ENCODE peak calls at places on chromosomes 4 and X, in four cellular contexts. W is H9, S is IMR-90, P is neuronal stem cell. K is an unnamed sample.

GRCh38 chrX:138874271-138874670 is 162.8 kb upstream of the FGF13 start:
- DNase-seq in W (no peak), S (no peak), P (no peak), K (peak; percentile 58)

GRCh38 chr4:88752754-88753153 is 55.1 kb upstream of the NAP1L5 start:
- DNase-seq in S (no peak), W (no peak), P (no peak), K (no peak)

GRCh38 chrX:149841929-149842328 is 39.1 kb upstream of the MAGEA8 start:
- DNase-seq in W (no peak), P (no peak), S (no peak), K (no peak)

GRCh38 chr4:6674500-6675149 is 19.1 kb upstream of the S100P start:
- DNase-seq in W (no peak), P (peak; percentile 18), S (peak; percentile 41), K (no peak)

GRCh38 chr4:40316782-40317635 is 18.1 kb upstream of the CHRNA9 start:
- DNase-seq in P (peak; percentile 67), W (peak; percentile 83), S (peak; percentile 91), K (peak; percentile 72)

GRCh38 chr4:52028970-52029369 is 8.8 kb upstream of the LRRC66 start:
- DNase-seq in P (no peak), S (peak; percentile 79), W (no peak), K (no peak)

GRCh38 chr4:37478151-37478550 is 208.0 kb downstream of the RELL1 start:
- DNase-seq in P (no peak), S (no peak), W (no peak), K (no peak)

GRCh38 chr4:32499176-32499575 is 1779.0 kb downstream of the PCDH7 start:
- DNase-seq in S (no peak), W (no peak), P (no peak), K (peak; percentile 89)

GRCh38 chr4:176896211-176896610 is 103.5 kb upstream of the VEGFC start:
- DNase-seq in P (no peak), W (no peak), S (no peak), K (no peak)

GRCh38 chrX:118976599-118977340 is 2.4 kb downstream of the LONRF3 start:
- DNase-seq in W (no peak), P (no peak), S (no peak), K (peak; percentile 25)

GRCh38 chrX:100975212-100975611 is 5.7 kb downstream of the ARL13A start:
- DNase-seq in P (no peak), W (no peak), S (peak; percentile 60), K (no peak)

GRCh38 chrX:120999413-120999812 is 13.9 kb upstream of the CT47A1 start:
- DNase-seq in W (no peak), P (no peak), S (no peak), K (no peak)

GRCh38 chrX:107736781-107737531 is 38.6 kb downstream of the TSC22D3 start:
- DNase-seq in S (no peak), P (no peak), W (peak; percentile 88), K (no peak)

GRCh38 chr4:8761824-8762205 is 109.8 kb downstream of the HMX1 start:
- DNase-seq in W (no peak), S (no peak), P (no peak), K (no peak)

GRCh38 chrX:71995122-71995521 is 84.5 kb downstream of the NHSL2 start:
- DNase-seq in W (no peak), S (no peak), P (no peak), K (no peak)

GRCh38 chr4:83010522-83011318 is at the start of gene LIN54:
- DNase-seq in S (peak; percentile 58), W (peak; percentile 72), P (peak; percentile 58), K (peak; percentile 57)

GRCh38 chr4:159027535-159027934 is 75.3 kb upstream of the RAPGEF2 start:
- DNase-seq in S (peak; percentile 20), W (no peak), P (no peak), K (no peak)

GRCh38 chrX:30657542-30658238 is 4.5 kb downstream of the GK start:
- DNase-seq in W (no peak), P (no peak), S (peak; percentile 69), K (no peak)

GRCh38 chr4:52071786-52072552 is 20.9 kb downstream of the SPATA18 start:
- DNase-seq in P (no peak), W (no peak), S (no peak), K (peak; percentile 9)

GRCh38 chrX:23901065-23901464 is 6.7 kb downstream of the APOO start:
- DNase-seq in P (no peak), S (peak; percentile 84), W (no peak), K (peak; percentile 90)

GRCh38 chr4:23956601-23957364 is 66.9 kb upstream of the PPARGC1A start:
- DNase-seq in W (no peak), S (peak; percentile 43), P (no peak), K (no peak)

GRCh38 chr4:105257817-105258495 is 111.3 kb downstream of the TET2 start:
- DNase-seq in P (no peak), S (no peak), W (no peak), K (no peak)

GRCh38 chr4:105455182-105455581 is 18.7 kb downstream of the PPA2 start:
- DNase-seq in W (no peak), P (no peak), S (no peak), K (no peak)

GRCh38 chr4:24912252-24913098 is at the start of gene CCDC149:
- DNase-seq in S (peak; percentile 57), W (peak; percentile 86), P (peak; percentile 51), K (peak; percentile 77)

GRCh38 chr4:25536577-25537325 is 118.9 kb upstream of the SLC34A2 start:
- DNase-seq in S (no peak), W (no peak), P (no peak), K (no peak)

GRCh38 chrX:46611658-46612362 is 38.2 kb downstream of the CHST7 start:
- DNase-seq in S (no peak), W (no peak), P (no peak), K (peak; percentile 60)

GRCh38 chrX:56343231-56343630 is 111.1 kb downstream of the KLF8 start:
- DNase-seq in P (no peak), S (no peak), W (no peak), K (no peak)

GRCh38 chr4:89071311-89071710 is 14.3 kb upstream of the FAM13A start:
- DNase-seq in S (no peak), W (no peak), P (no peak), K (no peak)

GRCh38 chr4:102586644-102587021 is 85.5 kb downstream of the NFKB1 start:
- DNase-seq in W (no peak), P (no peak), S (no peak), K (no peak)

GRCh38 chr4:161320377-161320776 is 843.4 kb downstream of the FSTL5 start:
- DNase-seq in P (peak; percentile 14), S (no peak), W (peak; percentile 55), K (peak; percentile 7)

GRCh38 chr4:10582059-10582686 is 102.4 kb downstream of the CLNK start:
- DNase-seq in S (peak; percentile 69), W (peak; percentile 42), P (peak; percentile 42), K (peak; percentile 59)

GRCh38 chrX:15524417-15524816 is 23.8 kb downstream of the BMX start:
- DNase-seq in P (no peak), S (peak; percentile 12), W (no peak), K (no peak)

GRCh38 chrX:154373340-154374306 is 811 bp downstream of the FLNA start:
- DNase-seq in P (no peak), S (peak; percentile 83), W (peak; percentile 93), K (peak; percentile 70)

GRCh38 chr4:153297116-153297515 is 47.4 kb upstream of the MND1 start:
- DNase-seq in S (no peak), W (no peak), P (no peak), K (peak; percentile 60)

GRCh38 chr4:44869222-44869882 is 143.0 kb upstream of the GNPDA2 start:
- DNase-seq in P (no peak), W (no peak), S (no peak), K (no peak)

GRCh38 chr4:78551420-78552351 is at the start of gene ANXA3:
- DNase-seq in W (peak; percentile 76), S (no peak), P (no peak), K (peak; percentile 9)

GRCh38 chr4:1044469-1045192 is 33.2 kb downstream of the FGFRL1 start:
- DNase-seq in S (no peak), W (no peak), P (no peak), K (peak; percentile 49)

GRCh38 chrX:132603700-132604286 is 115.0 kb upstream of the MBNL3 start:
- DNase-seq in W (no peak), S (no peak), P (no peak), K (no peak)

GRCh38 chrX:45401923-45402322 is 201.2 kb upstream of the DIPK2B start:
- DNase-seq in S (no peak), W (no peak), P (no peak), K (no peak)

GRCh38 chr4:125727931-125728330 is 413.2 kb downstream of the FAT4 start:
- DNase-seq in W (no peak), S (peak; percentile 30), P (no peak), K (no peak)
- H4K91ac ChIP-seq in W (no peak overlapping the region), S (peak overlapping the region; percentile 66), P (no peak overlapping the region), K (no peak overlapping the region)

DNA sequence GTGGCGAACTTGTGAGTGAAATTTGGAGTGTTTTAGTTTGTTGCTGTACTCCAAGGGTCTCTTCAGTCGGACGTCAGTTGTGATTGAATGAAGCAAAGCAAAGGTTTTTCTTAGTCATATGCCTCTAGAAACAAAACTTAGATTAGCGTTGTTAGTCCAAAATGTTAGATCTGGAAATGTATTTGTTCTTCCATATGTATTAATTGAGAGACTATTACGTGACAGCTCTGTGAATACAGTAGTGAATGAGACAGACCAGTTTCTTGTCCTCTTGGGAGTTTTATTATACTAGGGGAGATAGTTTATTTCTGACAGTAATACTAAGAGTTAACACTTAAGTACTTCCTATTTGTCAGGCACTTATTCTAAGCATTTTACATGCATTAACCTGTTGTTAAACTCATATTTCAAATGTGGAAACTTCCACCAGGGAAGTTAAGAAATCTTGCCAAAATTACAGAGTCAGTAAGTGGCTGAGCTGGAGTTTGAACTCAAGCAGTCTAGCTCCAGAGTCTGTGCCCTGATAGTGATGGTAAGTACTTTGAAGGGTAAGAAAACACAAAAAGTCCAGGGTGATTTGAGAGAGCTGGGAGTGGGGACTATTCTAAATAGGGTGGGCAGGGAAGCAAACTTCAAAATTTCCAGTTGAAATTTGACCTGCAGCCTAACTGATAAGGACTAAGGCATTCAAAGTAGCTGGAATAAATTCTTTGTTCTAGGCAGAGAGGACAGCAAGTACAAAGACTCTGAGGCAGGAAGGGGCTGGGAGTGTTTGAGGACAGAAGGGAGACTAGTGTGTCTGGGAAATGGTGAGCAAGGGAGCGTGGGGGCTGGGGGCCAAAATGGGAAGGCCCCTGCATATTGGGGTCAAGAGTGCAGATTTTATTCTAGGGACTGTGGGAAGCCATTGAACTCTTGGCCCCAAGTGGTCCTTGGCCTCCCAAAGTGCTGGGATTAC is 17.0 kb downstream of the ADD1 start:
- DNase-seq in P (no peak), W (peak; percentile 37), S (peak; percentile 24), K (peak; percentile 23)
- H3K4ac ChIP-seq in P (no peak overlapping the region), W (no peak overlapping the region), S (peak overlapping the region; percentile 16), K (no peak overlapping the region)

DNA sequence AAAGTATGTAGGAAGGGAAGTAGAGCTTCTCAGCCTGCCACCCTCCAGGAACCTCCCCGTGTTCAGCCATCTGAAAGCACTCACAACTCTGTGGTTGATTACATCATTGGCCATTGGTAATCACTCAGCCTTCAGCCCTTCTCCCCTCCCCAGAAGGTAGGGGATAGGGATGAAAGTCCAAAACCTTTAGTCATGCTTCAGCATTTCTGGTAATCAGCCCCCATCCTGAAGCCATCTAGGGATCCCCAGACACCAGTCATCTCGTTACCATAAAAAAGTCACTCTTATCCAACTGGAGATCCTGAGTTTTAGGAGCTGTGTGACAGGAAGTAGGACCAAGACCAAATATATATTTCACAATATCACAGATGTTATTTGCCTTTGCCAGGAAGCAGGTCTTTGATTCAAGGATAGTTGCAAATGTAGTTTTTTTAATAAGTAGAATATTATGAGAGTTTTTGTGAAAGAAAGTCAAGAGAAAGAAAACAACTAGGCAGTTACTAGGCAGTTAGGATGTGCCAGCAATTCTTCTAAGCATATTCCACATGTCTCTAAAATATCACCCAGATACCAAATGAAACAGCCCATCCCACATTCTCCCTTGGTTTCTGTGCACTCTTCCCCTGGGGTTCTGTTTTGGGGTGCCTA is 364.5 kb upstream of the NOCT start:
- DNase-seq in S (peak; percentile 89), W (no peak), P (no peak), K (no peak)
- H3K14ac ChIP-seq in S (peak overlapping the region; percentile 26), W (no peak overlapping the region), P (no peak overlapping the region), K (no peak overlapping the region)

GRCh38 chr4:123997116-123997515 is 600.5 kb downstream of the SPRY1 start:
- DNase-seq in S (no peak), W (no peak), P (peak; percentile 57), K (no peak)
- H4K91ac ChIP-seq in S (no peak overlapping the region), W (no peak overlapping the region), P (no peak overlapping the region), K (no peak overlapping the region)

K was measured in trophoblast cell.